ENCODE peak calls at places on chromosomes 16 and 17, in seven cellular contexts. G, C, E, Y, Q, N and D are unnamed samples.
A peak's percentile ranks its signal among the peaks of the same experiment; 100 is the strongest.

GRCh38 chr16:10314811-10315210 is 71.0 kb upstream of the ATF7IP2 start:
- DNase-seq in E (no peak), N (no peak), Q (no peak), C (peak; percentile 54), G (no peak), Y (no peak), D (no peak)

GRCh38 chr17:15893333-15894024 is 51.5 kb upstream of the ADORA2B start:
- DNase-seq in C (peak; percentile 39), E (no peak), N (no peak), Y (no peak), G (no peak), Q (no peak), D (no peak)

GRCh38 chr17:28744104-28744801 is 442 bp downstream of the TRAF4 start:
- DNase-seq in Y (no peak), Q (peak; percentile 86), C (peak; percentile 44), N (peak; percentile 76), G (peak; percentile 66), E (no peak), D (peak; percentile 64)

GRCh38 chr17:42872251-42872965 is 21.4 kb downstream of the AOC3 start:
- DNase-seq in N (no peak), Q (no peak), E (no peak), Y (no peak), G (no peak), C (peak; percentile 79), D (no peak)

GRCh38 chr17:53626286-53626685 is 196.4 kb upstream of the KIF2B start:
- DNase-seq in Q (no peak), G (no peak), E (no peak), Y (no peak), C (peak; percentile 90), N (no peak), D (no peak)

GRCh38 chr16:68700120-68700519 is 37.0 kb upstream of the CDH1 start:
- DNase-seq in Q (no peak), N (no peak), C (peak; percentile 36), Y (no peak), G (no peak), E (no peak), D (no peak)

GRCh38 chr17:80860703-80861359 is 130.8 kb upstream of the CHMP6 start:
- DNase-seq in Q (no peak), N (no peak), Y (no peak), C (no peak), E (no peak), G (no peak), D (no peak)

GRCh38 chr16:4056161-4057105 is 59.8 kb downstream of the ADCY9 start:
- DNase-seq in G (no peak), Q (no peak), Y (no peak), N (peak; percentile 9), E (no peak), C (no peak), D (no peak)

GRCh38 chr17:36869441-36869840 is 67.8 kb upstream of the LHX1 start:
- DNase-seq in Q (no peak), G (no peak), C (no peak), E (no peak), Y (no peak), N (no peak), D (no peak)

GRCh38 chr17:50056217-50056960 is 479 bp downstream of the ITGA3 start:
- DNase-seq in Y (no peak), Q (peak; percentile 92), G (peak; percentile 77), N (peak; percentile 70), C (peak; percentile 69), E (peak; percentile 80), D (peak; percentile 61)
- H3K27ac ChIP-seq in Y (peak overlapping the region; percentile 93), Q (no peak overlapping the region), G (peak overlapping the region; percentile 81), N (peak overlapping the region; percentile 94), C (peak overlapping the region; percentile 64), E (peak overlapping the region; percentile 77), D (peak overlapping the region; percentile 47)

DNA sequence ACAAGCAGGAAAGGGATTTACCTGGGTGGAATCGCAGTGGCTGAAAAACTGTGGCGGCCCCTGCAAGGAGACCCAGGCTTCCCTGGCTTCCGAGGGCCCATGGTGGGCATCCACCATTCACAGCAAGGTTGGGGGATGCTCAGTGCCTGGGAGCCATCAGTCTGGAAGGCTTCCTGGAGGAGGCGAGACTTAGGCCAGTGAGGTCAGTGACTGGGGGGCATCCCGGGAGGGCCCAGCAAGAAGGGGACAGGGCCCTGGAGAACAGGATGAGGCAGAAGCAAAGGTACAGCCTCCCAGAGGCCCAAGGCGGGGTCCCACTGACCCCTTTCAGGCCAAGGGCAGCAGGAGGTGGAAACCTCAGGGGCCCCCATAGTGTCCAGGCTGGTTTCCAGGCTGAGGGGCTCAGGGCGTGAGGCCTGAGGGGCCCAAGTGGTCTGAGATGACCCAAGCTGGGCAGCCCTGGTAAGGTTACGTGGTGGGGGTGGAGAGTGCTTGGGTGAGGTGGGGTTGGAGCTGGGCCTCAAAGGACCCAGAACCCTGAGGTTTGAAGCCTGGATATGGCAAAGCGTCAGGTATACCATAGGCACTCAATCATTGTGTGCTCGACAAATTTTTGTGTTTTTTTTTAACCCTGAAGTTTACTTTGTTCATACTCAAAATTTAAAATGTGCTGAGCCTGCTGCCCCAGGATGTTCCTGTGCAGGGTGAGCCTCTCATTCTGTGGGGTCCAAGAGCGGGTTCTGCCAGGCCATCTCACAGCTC is 15.8 kb upstream of the SRRM2 start:
- DNase-seq in Q (no peak), G (no peak), Y (no peak), E (no peak), N (no peak), C (no peak), D (no peak)
- H3K4me1 ChIP-seq in Q (no peaks in the 10 kb centered on the region), G (no peaks in the 10 kb centered on the region), Y (peaks cover 14% of the 10 kb centered on the region), E (no peaks in the 10 kb centered on the region), N (no peaks in the 10 kb centered on the region), C (no peaks in the 10 kb centered on the region), D (no peaks in the 10 kb centered on the region)

GRCh38 chr16:51141541-51141940 is 9.5 kb downstream of the SALL1 start:
- DNase-seq in N (no peak), E (no peak), Y (no peak), C (no peak), Q (no peak), G (no peak), D (no peak)
- H3K27me3 ChIP-seq in N (no peaks in the 10 kb centered on the region), E (no peaks in the 10 kb centered on the region), Y (no peaks in the 10 kb centered on the region), C (no peaks in the 10 kb centered on the region), Q (no peaks in the 10 kb centered on the region), G (no peaks in the 10 kb centered on the region), D (peaks cover 8% of the 10 kb centered on the region)

DNA sequence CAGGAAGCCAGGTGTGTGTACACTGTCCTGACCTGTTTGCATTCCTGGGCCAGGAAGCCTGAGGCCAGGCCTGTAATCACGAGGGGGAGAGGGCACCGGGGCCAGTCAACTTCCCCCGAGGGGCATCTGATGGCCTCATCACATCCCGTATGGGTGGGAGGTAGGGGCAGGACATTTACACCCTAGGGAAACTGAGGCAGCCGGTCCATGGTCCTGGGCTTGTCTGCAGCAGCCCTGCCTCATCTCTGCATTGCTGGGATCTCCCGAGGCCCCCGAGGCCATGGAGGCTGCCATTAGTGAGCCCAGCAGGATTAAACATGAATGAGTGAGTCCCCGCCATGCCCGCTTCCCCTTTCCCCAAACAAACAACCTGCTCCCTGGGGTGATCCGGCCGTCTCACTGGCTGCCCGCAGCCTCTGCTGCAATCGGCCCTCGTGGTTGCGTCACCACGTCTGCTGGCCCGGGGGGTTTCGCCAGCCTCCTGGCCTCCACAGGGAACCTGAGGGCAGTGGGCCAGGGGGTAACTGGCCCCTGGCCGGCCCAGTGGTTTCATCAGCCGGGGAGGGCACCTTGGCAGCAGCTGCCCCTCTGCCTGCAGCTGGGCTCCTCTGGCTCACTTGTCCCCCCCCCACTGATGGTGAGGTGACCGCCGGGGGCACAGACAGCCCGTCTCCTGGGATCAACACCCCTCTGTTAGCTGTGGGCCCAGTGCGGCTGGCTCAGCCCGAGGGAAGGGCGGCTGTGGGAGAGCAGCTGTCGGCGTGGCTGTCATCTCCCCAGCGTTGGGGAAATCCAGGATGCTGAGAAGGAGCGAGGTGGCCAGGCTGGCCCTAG is 88.3 kb upstream of the GSE1 start:
- DNase-seq in E (peak; percentile 56), C (peak; percentile 19), Y (no peak), G (no peak), Q (no peak), N (no peak), D (no peak)
- H3K27ac ChIP-seq in E (no peak overlapping the region), C (no peak overlapping the region), Y (no peak overlapping the region), G (no peak overlapping the region), Q (peak overlapping the region; percentile 50), N (no peak overlapping the region), D (no peak overlapping the region)

DNA sequence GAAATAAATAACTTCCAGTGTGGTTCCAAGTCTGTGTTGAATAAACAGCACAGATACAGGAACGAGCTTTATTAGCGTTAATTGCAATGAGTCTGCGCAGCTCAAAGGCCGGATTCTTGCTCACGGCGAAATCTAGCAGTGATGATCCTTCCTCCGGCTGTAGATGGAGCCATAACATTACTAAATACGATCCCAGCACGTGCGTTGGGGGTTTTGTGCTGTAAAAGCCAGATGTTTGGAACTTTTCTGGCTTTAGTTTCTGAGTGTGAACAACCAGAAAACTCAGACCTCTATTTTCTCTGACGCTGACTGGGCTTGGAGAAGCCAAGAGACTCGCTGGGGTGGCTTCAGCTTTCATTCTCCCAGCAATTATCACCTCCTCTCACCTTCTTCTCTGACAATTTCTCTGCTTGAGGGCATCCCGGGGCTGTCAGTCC is 47.0 kb upstream of the AKTIP start:
- DNase-seq in N (peak; percentile 56), E (no peak), Y (peak; percentile 46), C (peak; percentile 68), Q (peak; percentile 88), G (peak; percentile 56), D (peak; percentile 68)
- H3K4me1 ChIP-seq in N (no peaks in the 10 kb centered on the region), E (peaks cover 3% of the 10 kb centered on the region), Y (peaks cover 9% of the 10 kb centered on the region), C (no peaks in the 10 kb centered on the region), Q (peaks cover 16% of the 10 kb centered on the region), G (peaks cover 6% of the 10 kb centered on the region), D (peaks cover 30% of the 10 kb centered on the region)